ENCODE peak calls at places on chromosomes 5 and 9, in seven cellular contexts. E is dorsolateral prefrontal cortex; C is GM06990; J is right cardiac atrium; O is HTR-8/SVneo; T is T-helper 17 cell; K is activated CD8-positive, alpha-beta memory T cell treated with anti-CD3 and anti-CD28 coated beads for 1 hour. R is an unnamed sample.

GRCh38 chr5:133450311-133450710 is 162.0 kb downstream of the FSTL4 start:
- DNase-seq in C (no peak), O (no peak), E (no peak), J (no peak), K (no peak), T (no peak), R (no peak)

GRCh38 chr9:107750741-107751521 is 261.4 kb upstream of the KLF4 start:
- DNase-seq in J (peak), E (peak), K (no peak), O (peak), C (no peak), T (no peak), R (no peak)

GRCh38 chr9:127979333-127980055 is 1.3 kb downstream of the EEIG1 start:
- DNase-seq in K (no peak), T (no peak), E (peak), O (no peak), C (peak), J (peak), R (peak)

GRCh38 chr9:91856419-91856818 is 93.6 kb downstream of the ROR2 start:
- DNase-seq in T (no peak), J (no peak), K (no peak), C (no peak), O (no peak), E (no peak), R (no peak)

GRCh38 chr5:77211013-77211690 is 672 bp downstream of the PDE8B start:
- DNase-seq in C (no peak), E (no peak), O (peak), K (no peak), T (no peak), J (no peak), R (no peak)

GRCh38 chr5:31944683-31945445 is 229.3 kb downstream of the GOLPH3 start:
- DNase-seq in C (no peak), O (no peak), E (no peak), J (no peak), T (no peak), K (no peak), R (peak)

GRCh38 chr5:77143998-77144836 is 57.1 kb upstream of the ZBED3 start:
- DNase-seq in T (no peak), J (peak), O (peak), K (no peak), C (peak), E (peak), R (no peak)

GRCh38 chr5:115838885-115839518 is 2.4 kb downstream of the ATG12 start:
- DNase-seq in K (no peak), C (peak), O (peak), E (no peak), J (no peak), T (no peak), R (no peak)

GRCh38 chr5:16018970-16019369 is 160.6 kb downstream of the MARCHF11 start:
- DNase-seq in O (no peak), T (no peak), J (no peak), C (no peak), K (no peak), E (no peak), R (no peak)

GRCh38 chr9:126275386-126276001 is 51.1 kb upstream of the MVB12B start:
- DNase-seq in E (peak), T (no peak), C (no peak), J (peak), K (no peak), O (no peak), R (no peak)

GRCh38 chr5:128784726-128785125 is 180.6 kb upstream of the SLC27A6 start:
- DNase-seq in T (no peak), J (no peak), O (no peak), E (no peak), K (no peak), C (no peak), R (no peak)

GRCh38 chr5:21823588-21823987 is 1029.6 kb downstream of the CDH12 start:
- DNase-seq in C (no peak), K (no peak), O (no peak), E (no peak), T (no peak), J (no peak), R (no peak)

GRCh38 chr5:135594416-135594960 is 15.7 kb upstream of the CXCL14 start:
- DNase-seq in T (no peak), C (no peak), O (no peak), J (no peak), K (no peak), E (no peak), R (no peak)

GRCh38 chr5:170488576-170488975 is 15.2 kb upstream of the KCNIP1 start:
- DNase-seq in T (no peak), C (no peak), O (no peak), J (no peak), K (no peak), E (no peak), R (no peak)

GRCh38 chr5:164235176-164235914 is 729.9 kb downstream of the MAT2B start:
- DNase-seq in J (no peak), E (no peak), K (no peak), C (no peak), O (peak), T (no peak), R (no peak)

GRCh38 chr5:179407191-179408175 is 62.2 kb upstream of the ADAMTS2 start:
- DNase-seq in E (no peak), K (no peak), J (peak), T (no peak), O (no peak), C (no peak), R (no peak)

GRCh38 chr5:122473941-122474340 is 161.9 kb downstream of the SNCAIP start:
- DNase-seq in E (no peak), T (no peak), C (no peak), J (no peak), K (no peak), O (no peak), R (no peak)

GRCh38 chr5:32710859-32711692 is at the start of gene NPR3:
- DNase-seq in K (no peak), O (peak), C (no peak), J (peak), E (no peak), T (no peak), R (no peak)

GRCh38 chr9:96139592-96140251 is 162.3 kb downstream of the HSD17B3 start:
- DNase-seq in T (no peak), J (peak), K (no peak), C (no peak), O (no peak), E (peak), R (peak)

GRCh38 chr9:99039388-99040182 is 65.3 kb upstream of the TGFBR1 start:
- DNase-seq in T (no peak), C (no peak), O (no peak), J (no peak), K (no peak), E (no peak), R (no peak)

GRCh38 chr5:113202904-113203716 is 226.5 kb downstream of the DCP2 start:
- DNase-seq in K (no peak), E (no peak), T (no peak), J (peak), C (no peak), O (no peak), R (no peak)